ENCODE peak calls at places on chromosomes 12 and 14, in eight cellular contexts. One of them, this sample, is unnamed.

GRCh38 chr14:103629503-103630121 is 601 bp downstream of the KLC1 start:
- DNase-seq in K562: no peak
- DNase-seq in A549: no peak
- DNase-seq in HCT116: no peak
- DNase-seq in GM23338: peak; percentile 73
- DNase-seq in HepG2: no peak
- DNase-seq in GM12878: no peak
- DNase-seq in HL-60: no peak
- DNase-seq in this sample: no peak

GRCh38 chr14:98210045-98210678 is 1061.8 kb downstream of the BCL11B start:
- DNase-seq in K562: no peak
- DNase-seq in A549: no peak
- DNase-seq in HCT116: no peak
- DNase-seq in GM23338: no peak
- DNase-seq in HepG2: no peak
- DNase-seq in GM12878: no peak
- DNase-seq in HL-60: no peak
- DNase-seq in this sample: no peak

GRCh38 chr14:29016050-29016900 is 249.7 kb downstream of the FOXG1 start:
- DNase-seq in K562: peak; percentile 7
- DNase-seq in A549: peak; percentile 53
- DNase-seq in HCT116: no peak
- DNase-seq in GM23338: peak; percentile 86
- DNase-seq in HepG2: peak; percentile 78
- DNase-seq in GM12878: no peak
- DNase-seq in HL-60: no peak
- DNase-seq in this sample: peak; percentile 5

GRCh38 chr12:45483571-45483970 is 245.9 kb upstream of the ARID2 start:
- DNase-seq in K562: no peak
- DNase-seq in A549: no peak
- DNase-seq in HCT116: no peak
- DNase-seq in GM23338: no peak
- DNase-seq in HepG2: no peak
- DNase-seq in GM12878: no peak
- DNase-seq in HL-60: no peak
- DNase-seq in this sample: no peak

GRCh38 chr14:20624495-20625070 is 16.9 kb downstream of the OR6S1 start:
- DNase-seq in K562: peak; percentile 18
- DNase-seq in A549: peak; percentile 93
- DNase-seq in HCT116: no peak
- DNase-seq in GM23338: peak; percentile 91
- DNase-seq in HepG2: no peak
- DNase-seq in GM12878: no peak
- DNase-seq in HL-60: no peak
- DNase-seq in this sample: no peak

GRCh38 chr12:3364661-3365264 is 126.2 kb upstream of the PRMT8 start:
- DNase-seq in K562: no peak
- DNase-seq in A549: no peak
- DNase-seq in HCT116: no peak
- DNase-seq in GM23338: no peak
- DNase-seq in HepG2: no peak
- DNase-seq in GM12878: no peak
- DNase-seq in HL-60: no peak
- DNase-seq in this sample: no peak

GRCh38 chr14:72679591-72680151 is 214.2 kb downstream of the DPF3 start:
- DNase-seq in K562: no peak
- DNase-seq in A549: no peak
- DNase-seq in HCT116: no peak
- DNase-seq in GM23338: peak; percentile 62
- DNase-seq in HepG2: no peak
- DNase-seq in GM12878: no peak
- DNase-seq in HL-60: no peak
- DNase-seq in this sample: no peak

GRCh38 chr12:2198088-2198501 is 145.3 kb downstream of the CACNA1C start:
- DNase-seq in K562: no peak
- DNase-seq in A549: no peak
- DNase-seq in HCT116: peak; percentile 42
- DNase-seq in GM23338: peak; percentile 88
- DNase-seq in HepG2: no peak
- DNase-seq in GM12878: no peak
- DNase-seq in HL-60: no peak
- DNase-seq in this sample: no peak

GRCh38 chr12:133203344-133204263 is 22.3 kb downstream of the ZNF268 start:
- DNase-seq in K562: no peak
- DNase-seq in A549: peak; percentile 35
- DNase-seq in HCT116: no peak
- DNase-seq in GM23338: peak; percentile 18
- DNase-seq in HepG2: no peak
- DNase-seq in GM12878: no peak
- DNase-seq in HL-60: no peak
- DNase-seq in this sample: no peak

GRCh38 chr12:88035907-88036289 is 6.7 kb upstream of the C12orf50 start:
- DNase-seq in K562: no peak
- DNase-seq in A549: no peak
- DNase-seq in HCT116: no peak
- DNase-seq in GM23338: peak; percentile 4
- DNase-seq in HepG2: no peak
- DNase-seq in GM12878: no peak
- DNase-seq in HL-60: no peak
- DNase-seq in this sample: no peak

GRCh38 chr12:124497658-124498057 is 69.8 kb downstream of the NCOR2 start:
- DNase-seq in K562: no peak
- DNase-seq in A549: no peak
- DNase-seq in HCT116: no peak
- DNase-seq in GM23338: no peak
- DNase-seq in HepG2: no peak
- DNase-seq in GM12878: no peak
- DNase-seq in HL-60: no peak
- DNase-seq in this sample: no peak

GRCh38 chr12:21913823-21914222 is 27.4 kb downstream of the ABCC9 start:
- DNase-seq in K562: no peak
- DNase-seq in A549: no peak
- DNase-seq in HCT116: no peak
- DNase-seq in GM23338: no peak
- DNase-seq in HepG2: no peak
- DNase-seq in GM12878: no peak
- DNase-seq in HL-60: no peak
- DNase-seq in this sample: no peak

GRCh38 chr14:83291716-83292115 is 1758.1 kb upstream of the SEL1L start:
- DNase-seq in K562: no peak
- DNase-seq in A549: no peak
- DNase-seq in HCT116: no peak
- DNase-seq in GM23338: no peak
- DNase-seq in HepG2: no peak
- DNase-seq in GM12878: no peak
- DNase-seq in HL-60: no peak
- DNase-seq in this sample: no peak

GRCh38 chr12:46222642-46223041 is 46.2 kb downstream of the SLC38A1 start:
- DNase-seq in K562: no peak
- DNase-seq in A549: no peak
- DNase-seq in HCT116: no peak
- DNase-seq in GM23338: no peak
- DNase-seq in HepG2: no peak
- DNase-seq in GM12878: no peak
- DNase-seq in HL-60: peak; percentile 22
- DNase-seq in this sample: no peak

GRCh38 chr12:68479832-68480291 is 130.8 kb upstream of the RAP1B start:
- DNase-seq in K562: no peak
- DNase-seq in A549: peak; percentile 38
- DNase-seq in HCT116: no peak
- DNase-seq in GM23338: no peak
- DNase-seq in HepG2: no peak
- DNase-seq in GM12878: no peak
- DNase-seq in HL-60: no peak
- DNase-seq in this sample: no peak

GRCh38 chr12:79326225-79326624 is 364.5 kb downstream of the PAWR start:
- DNase-seq in K562: no peak
- DNase-seq in A549: no peak
- DNase-seq in HCT116: no peak
- DNase-seq in GM23338: no peak
- DNase-seq in HepG2: no peak
- DNase-seq in GM12878: no peak
- DNase-seq in HL-60: no peak
- DNase-seq in this sample: no peak

GRCh38 chr14:97153527-97153926 is 356.3 kb downstream of the VRK1 start:
- DNase-seq in K562: no peak
- DNase-seq in A549: no peak
- DNase-seq in HCT116: no peak
- DNase-seq in GM23338: no peak
- DNase-seq in HepG2: no peak
- DNase-seq in GM12878: no peak
- DNase-seq in HL-60: no peak
- DNase-seq in this sample: no peak

GRCh38 chr12:10771132-10771733 is 31.2 kb downstream of the TAS2R7 start:
- DNase-seq in K562: peak; percentile 5
- DNase-seq in A549: peak; percentile 44
- DNase-seq in HCT116: peak; percentile 26
- DNase-seq in GM23338: peak; percentile 41
- DNase-seq in HepG2: peak; percentile 24
- DNase-seq in GM12878: no peak
- DNase-seq in HL-60: no peak
- DNase-seq in this sample: peak; percentile 17

GRCh38 chr12:49187184-49187583 is 1.7 kb downstream of the TUBA1A start:
- DNase-seq in K562: no peak
- DNase-seq in A549: peak; percentile 20
- DNase-seq in HCT116: no peak
- DNase-seq in GM23338: no peak
- DNase-seq in HepG2: no peak
- DNase-seq in GM12878: no peak
- DNase-seq in HL-60: no peak
- DNase-seq in this sample: no peak

GRCh38 chr12:113933201-113933786 is 32.8 kb downstream of the RBM19 start:
- DNase-seq in K562: peak; percentile 81
- DNase-seq in A549: no peak
- DNase-seq in HCT116: no peak
- DNase-seq in GM23338: peak; percentile 37
- DNase-seq in HepG2: no peak
- DNase-seq in GM12878: no peak
- DNase-seq in HL-60: no peak
- DNase-seq in this sample: no peak

GRCh38 chr14:67879026-67879425 is 59.4 kb downstream of the RAD51B start:
- DNase-seq in K562: no peak
- DNase-seq in A549: no peak
- DNase-seq in HCT116: no peak
- DNase-seq in GM23338: no peak
- DNase-seq in HepG2: no peak
- DNase-seq in GM12878: no peak
- DNase-seq in HL-60: no peak
- DNase-seq in this sample: no peak

GRCh38 chr12:76020731-76021672 is 10.6 kb downstream of the PHLDA1 start:
- DNase-seq in K562: no peak
- DNase-seq in A549: peak; percentile 87
- DNase-seq in HCT116: peak; percentile 84
- DNase-seq in GM23338: no peak
- DNase-seq in HepG2: no peak
- DNase-seq in GM12878: peak; percentile 19
- DNase-seq in HL-60: no peak
- DNase-seq in this sample: no peak

GRCh38 chr12:76014007-76014406 is 17.6 kb downstream of the PHLDA1 start:
- DNase-seq in K562: no peak
- DNase-seq in A549: no peak
- DNase-seq in HCT116: no peak
- DNase-seq in GM23338: no peak
- DNase-seq in HepG2: no peak
- DNase-seq in GM12878: no peak
- DNase-seq in HL-60: no peak
- DNase-seq in this sample: no peak

GRCh38 chr12:76018672-76019071 is 12.9 kb downstream of the PHLDA1 start:
- DNase-seq in K562: no peak
- DNase-seq in A549: no peak
- DNase-seq in HCT116: no peak
- DNase-seq in GM23338: no peak
- DNase-seq in HepG2: no peak
- DNase-seq in GM12878: no peak
- DNase-seq in HL-60: no peak
- DNase-seq in this sample: no peak

GRCh38 chr12:76020281-76020680 is 11.3 kb downstream of the PHLDA1 start:
- DNase-seq in K562: no peak
- DNase-seq in A549: peak; percentile 84
- DNase-seq in HCT116: peak; percentile 81
- DNase-seq in GM23338: no peak
- DNase-seq in HepG2: no peak
- DNase-seq in GM12878: peak; percentile 15
- DNase-seq in HL-60: no peak
- DNase-seq in this sample: no peak

GRCh38 chr12:76018111-76018510 is 13.5 kb downstream of the PHLDA1 start:
- DNase-seq in K562: no peak
- DNase-seq in A549: peak; percentile 89
- DNase-seq in HCT116: no peak
- DNase-seq in GM23338: peak; percentile 56
- DNase-seq in HepG2: peak; percentile 61
- DNase-seq in GM12878: no peak
- DNase-seq in HL-60: no peak
- DNase-seq in this sample: no peak
- TF ChIP-seq REST in K562: no peak
- TF ChIP-seq REST in A549: no peak
- TF ChIP-seq REST in HCT116: no peak
- TF ChIP-seq REST in GM23338: no peak
- TF ChIP-seq REST in HepG2: no peak
- TF ChIP-seq REST in GM12878: no peak
- TF ChIP-seq REST in HL-60: no peak
- TF ChIP-seq REST in this sample: no peak

GRCh38 chr12:118979763-118980406 is 1.5 kb upstream of the SRRM4 start:
- DNase-seq in K562: peak; percentile 72
- DNase-seq in A549: peak; percentile 80
- DNase-seq in HCT116: peak; percentile 42
- DNase-seq in GM23338: peak; percentile 94
- DNase-seq in HepG2: peak; percentile 56
- DNase-seq in GM12878: no peak
- DNase-seq in HL-60: peak; percentile 6
- DNase-seq in this sample: peak; percentile 20
- TF ChIP-seq CTCF in K562: peak; percentile 85
- TF ChIP-seq CTCF in A549: peak; percentile 61
- TF ChIP-seq CTCF in HCT116: peak; percentile 56
- TF ChIP-seq CTCF in GM23338: peak; percentile 94
- TF ChIP-seq CTCF in HepG2: peak; percentile 75
- TF ChIP-seq CTCF in GM12878: peak; percentile 80
- TF ChIP-seq CTCF in HL-60: peak; percentile 46
- TF ChIP-seq CTCF in this sample: peak; percentile 88

GRCh38 chr12:5505751-5506150 is 73.8 kb downstream of the NTF3 start:
- DNase-seq in K562: no peak
- DNase-seq in A549: no peak
- DNase-seq in HCT116: no peak
- DNase-seq in GM23338: no peak
- DNase-seq in HepG2: no peak
- DNase-seq in GM12878: no peak
- DNase-seq in HL-60: no peak
- DNase-seq in this sample: no peak
- TF ChIP-seq REST in K562: no peak
- TF ChIP-seq REST in A549: no peak
- TF ChIP-seq REST in HCT116: no peak
- TF ChIP-seq REST in GM23338: no peak
- TF ChIP-seq REST in HepG2: no peak
- TF ChIP-seq REST in GM12878: no peak
- TF ChIP-seq REST in HL-60: no peak
- TF ChIP-seq REST in this sample: no peak

DNA sequence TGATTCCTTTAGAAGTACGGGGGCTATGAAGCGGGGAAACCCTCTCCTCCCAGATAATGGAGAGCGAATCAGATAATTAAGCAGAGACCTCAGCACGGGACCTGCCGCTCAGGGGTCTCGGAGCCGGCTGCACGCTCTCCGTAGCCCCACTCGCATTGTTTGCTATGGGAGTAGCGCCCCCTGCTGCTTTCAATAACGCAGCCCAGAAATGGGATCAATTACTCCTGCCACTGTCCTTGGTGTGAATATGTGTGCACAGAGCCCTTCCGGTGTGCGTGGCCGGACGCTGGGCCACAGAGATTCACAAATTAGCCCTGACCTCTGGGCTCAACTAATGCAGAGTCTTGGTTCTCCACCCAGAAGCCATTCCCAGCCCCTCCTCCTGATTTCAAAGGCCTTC is 76.4 kb upstream of the TMEM132C start:
- DNase-seq in K562: no peak
- DNase-seq in A549: no peak
- DNase-seq in HCT116: no peak
- DNase-seq in GM23338: peak; percentile 2
- DNase-seq in HepG2: no peak
- DNase-seq in GM12878: no peak
- DNase-seq in HL-60: no peak
- DNase-seq in this sample: no peak
- TF ChIP-seq CTCF in K562: peak; percentile 18
- TF ChIP-seq CTCF in A549: no peak
- TF ChIP-seq CTCF in HCT116: no peak
- TF ChIP-seq CTCF in GM23338: peak; percentile 35
- TF ChIP-seq CTCF in HepG2: peak; percentile 19
- TF ChIP-seq CTCF in GM12878: no peak
- TF ChIP-seq CTCF in HL-60: no peak
- TF ChIP-seq CTCF in this sample: peak; percentile 81